ENCODE peak calls at places on chromosomes 13 and 19, in four cellular contexts. H is stimulated activated CD4-positive, alpha-beta T cell treated with anti-CD3 and anti-CD28 coated beads, Interleukin-1b, Interleukin-23, amount 100 ng/mL, for 1 hour; I is effector CD4-positive, alpha-beta T cell; M is stimulated activated CD8-positive, alpha-beta memory T cell treated with anti-CD3 and anti-CD28 coated beads, Interleukin-15, amount 100 ng/mL, for 4 hours. O is an unnamed sample.

GRCh38 chr13:111363121-111363520 is 42.7 kb downstream of the TEX29 start:
- DNase-seq in H (no peak), I (no peak), M (no peak), O (no peak)

GRCh38 chr13:90686438-90686837 is 661.0 kb upstream of the MIR17HG start:
- DNase-seq in H (no peak), I (no peak), M (no peak), O (no peak)

GRCh38 chr13:112572408-112572807 is 15.5 kb downstream of the TUBGCP3 start:
- DNase-seq in H (no peak), I (no peak), M (no peak), O (no peak)

GRCh38 chr19:13646758-13647157 is 117.6 kb upstream of the MRI1 start:
- DNase-seq in H (no peak), I (no peak), M (no peak), O (no peak)

GRCh38 chr13:35826626-35827254 is 304.4 kb downstream of the DCLK1 start:
- DNase-seq in H (no peak), I (no peak), M (no peak), O (no peak)

GRCh38 chr13:113774177-113775107 is 15.4 kb downstream of the TMEM255B start:
- DNase-seq in H (no peak), I (no peak), M (no peak), O (no peak)

GRCh38 chr19:38562096-38562495 is 55.7 kb downstream of the MAP4K1 start:
- DNase-seq in H (no peak), I (no peak), M (no peak), O (no peak)

GRCh38 chr19:31633014-31633413 is 283.8 kb upstream of the TSHZ3 start:
- DNase-seq in H (no peak), I (no peak), M (no peak), O (no peak)

GRCh38 chr13:73133536-73133935 is 74.7 kb downstream of the KLF5 start:
- DNase-seq in H (no peak), I (no peak), M (no peak), O (no peak)

GRCh38 chr19:5567360-5567970 is at the start of gene TINCR:
- DNase-seq in H (no peak), I (no peak), M (no peak), O (no peak)

GRCh38 chr13:49354719-49355118 is 89.1 kb downstream of the CAB39L start:
- DNase-seq in H (no peak), I (no peak), M (no peak), O (no peak)

GRCh38 chr19:38049105-38049649 is 142.2 kb downstream of the SIPA1L3 start:
- DNase-seq in H (peak), I (peak), M (peak), O (no peak)

GRCh38 chr19:33780746-33781145 is 15.9 kb upstream of the KCTD15 start:
- DNase-seq in H (no peak), I (no peak), M (no peak), O (no peak)

O was measured in progenitor cell of endocrine pancreas.